ENCODE peak calls at places on chromosomes 16 and 17, in seven cellular contexts. One of them, this sample, is unnamed.

GRCh38 chr16:15732416-15732815 is 82.4 kb downstream of the NDE1 start:
- DNase-seq in left lung: no peak
- DNase-seq in dorsolateral prefrontal cortex: no peak
- DNase-seq in heart right ventricle: no peak
- DNase-seq in lung: no peak
- DNase-seq in lower leg skin: no peak
- DNase-seq in psoas muscle: no peak
- DNase-seq in this sample: no peak

GRCh38 chr17:49501496-49501895 is 6.4 kb downstream of the NGFR start:
- DNase-seq in lower leg skin: no peak
- DNase-seq in heart right ventricle: no peak
- DNase-seq in dorsolateral prefrontal cortex: no peak
- DNase-seq in left lung: no peak
- DNase-seq in psoas muscle: no peak
- DNase-seq in lung: no peak
- DNase-seq in this sample: no peak

GRCh38 chr17:34363183-34363661 is at the start of gene CCL1:
- DNase-seq in heart right ventricle: no peak
- DNase-seq in dorsolateral prefrontal cortex: no peak
- DNase-seq in psoas muscle: no peak
- DNase-seq in left lung: no peak
- DNase-seq in lower leg skin: no peak
- DNase-seq in lung: no peak
- DNase-seq in this sample: no peak

GRCh38 chr16:31453255-31454204 is 5.8 kb upstream of the ARMC5 start:
- DNase-seq in left lung: no peak
- DNase-seq in lower leg skin: peak
- DNase-seq in lung: peak
- DNase-seq in heart right ventricle: no peak
- DNase-seq in psoas muscle: peak
- DNase-seq in dorsolateral prefrontal cortex: no peak
- DNase-seq in this sample: no peak

GRCh38 chr16:85393674-85394510 is 219.2 kb upstream of the GSE1 start:
- DNase-seq in psoas muscle: peak
- DNase-seq in lung: peak
- DNase-seq in dorsolateral prefrontal cortex: peak
- DNase-seq in heart right ventricle: peak
- DNase-seq in lower leg skin: no peak
- DNase-seq in left lung: peak
- DNase-seq in this sample: no peak

GRCh38 chr17:48799069-48799710 is 17.8 kb downstream of the TTLL6 start:
- DNase-seq in left lung: no peak
- DNase-seq in psoas muscle: no peak
- DNase-seq in lung: no peak
- DNase-seq in heart right ventricle: no peak
- DNase-seq in dorsolateral prefrontal cortex: no peak
- DNase-seq in lower leg skin: no peak
- DNase-seq in this sample: no peak

GRCh38 chr16:83392743-83393142 is 415.0 kb upstream of the HSBP1 start:
- DNase-seq in left lung: no peak
- DNase-seq in dorsolateral prefrontal cortex: no peak
- DNase-seq in lung: no peak
- DNase-seq in psoas muscle: no peak
- DNase-seq in lower leg skin: no peak
- DNase-seq in heart right ventricle: no peak
- DNase-seq in this sample: no peak

GRCh38 chr16:24681793-24682192 is 47.7 kb upstream of the TNRC6A start:
- DNase-seq in lung: no peak
- DNase-seq in lower leg skin: no peak
- DNase-seq in left lung: no peak
- DNase-seq in heart right ventricle: no peak
- DNase-seq in psoas muscle: no peak
- DNase-seq in dorsolateral prefrontal cortex: no peak
- DNase-seq in this sample: no peak

GRCh38 chr16:51159296-51159695 is 8.2 kb upstream of the SALL1 start:
- DNase-seq in dorsolateral prefrontal cortex: no peak
- DNase-seq in lower leg skin: no peak
- DNase-seq in left lung: no peak
- DNase-seq in psoas muscle: no peak
- DNase-seq in heart right ventricle: no peak
- DNase-seq in lung: no peak
- DNase-seq in this sample: no peak

GRCh38 chr17:8016632-8017424 is 14.4 kb downstream of the GUCY2D start:
- DNase-seq in dorsolateral prefrontal cortex: no peak
- DNase-seq in heart right ventricle: no peak
- DNase-seq in left lung: peak
- DNase-seq in lung: peak
- DNase-seq in lower leg skin: no peak
- DNase-seq in psoas muscle: no peak
- DNase-seq in this sample: no peak

GRCh38 chr17:18224428-18225120 is 861 bp upstream of the LLGL1 start:
- DNase-seq in lung: no peak
- DNase-seq in heart right ventricle: peak
- DNase-seq in lower leg skin: no peak
- DNase-seq in psoas muscle: peak
- DNase-seq in left lung: no peak
- DNase-seq in dorsolateral prefrontal cortex: no peak
- DNase-seq in this sample: no peak

GRCh38 chr16:85205747-85206471 is 93.6 kb upstream of the CIBAR2 start:
- DNase-seq in dorsolateral prefrontal cortex: no peak
- DNase-seq in lung: no peak
- DNase-seq in lower leg skin: no peak
- DNase-seq in left lung: no peak
- DNase-seq in psoas muscle: no peak
- DNase-seq in heart right ventricle: no peak
- DNase-seq in this sample: no peak

GRCh38 chr16:28182183-28182582 is 29.6 kb downstream of the XPO6 start:
- DNase-seq in heart right ventricle: no peak
- DNase-seq in left lung: no peak
- DNase-seq in lung: no peak
- DNase-seq in psoas muscle: no peak
- DNase-seq in dorsolateral prefrontal cortex: no peak
- DNase-seq in lower leg skin: no peak
- DNase-seq in this sample: no peak

GRCh38 chr16:7016986-7017385 is 315.7 kb upstream of the RBFOX1 start:
- DNase-seq in heart right ventricle: no peak
- DNase-seq in psoas muscle: no peak
- DNase-seq in lung: no peak
- DNase-seq in left lung: no peak
- DNase-seq in lower leg skin: no peak
- DNase-seq in dorsolateral prefrontal cortex: no peak
- DNase-seq in this sample: no peak

GRCh38 chr17:4215882-4216411 is 47.8 kb downstream of the ANKFY1 start:
- DNase-seq in left lung: no peak
- DNase-seq in lung: no peak
- DNase-seq in heart right ventricle: no peak
- DNase-seq in lower leg skin: no peak
- DNase-seq in dorsolateral prefrontal cortex: no peak
- DNase-seq in psoas muscle: no peak
- DNase-seq in this sample: no peak

GRCh38 chr16:28130099-28131088 is 66.9 kb upstream of the GSG1L start:
- DNase-seq in lower leg skin: no peak
- DNase-seq in left lung: no peak
- DNase-seq in dorsolateral prefrontal cortex: no peak
- DNase-seq in lung: no peak
- DNase-seq in psoas muscle: no peak
- DNase-seq in heart right ventricle: no peak
- DNase-seq in this sample: no peak

GRCh38 chr16:46785076-46785845 is 37.1 kb upstream of the MYLK3 start:
- DNase-seq in lung: no peak
- DNase-seq in heart right ventricle: no peak
- DNase-seq in dorsolateral prefrontal cortex: no peak
- DNase-seq in psoas muscle: no peak
- DNase-seq in lower leg skin: no peak
- DNase-seq in left lung: no peak
- DNase-seq in this sample: no peak

DNA sequence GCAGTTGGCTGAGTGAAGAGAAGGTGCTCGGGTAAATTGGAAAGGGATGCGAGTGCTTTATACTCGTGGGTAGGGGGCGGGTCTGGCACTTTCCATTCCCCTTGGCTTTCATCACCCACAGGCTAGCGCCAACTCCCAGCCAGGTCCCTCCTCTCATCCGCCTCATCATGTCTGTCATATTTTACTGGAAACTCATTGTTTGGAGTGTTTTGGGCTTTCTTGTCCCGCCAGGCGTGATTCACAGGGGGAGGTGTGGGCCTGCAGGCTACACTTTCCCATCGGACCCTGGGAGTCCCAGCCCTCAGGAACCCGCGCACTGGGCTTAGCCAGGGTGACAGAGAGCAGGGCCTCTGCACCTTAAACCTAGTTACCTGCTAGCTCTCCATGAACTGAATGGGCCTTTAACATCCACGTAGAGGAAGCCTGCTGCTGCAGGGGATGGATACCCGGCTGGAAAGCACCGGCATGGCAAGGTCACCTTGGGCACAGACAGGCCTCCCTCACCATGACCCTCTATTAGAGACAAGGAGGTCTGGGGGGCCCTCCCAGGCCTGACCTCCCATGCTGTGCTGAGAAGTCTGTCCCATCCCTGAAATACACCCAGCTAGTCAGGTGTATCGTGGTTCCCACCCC is at the start of gene KRT14:
- DNase-seq in dorsolateral prefrontal cortex: no peak
- DNase-seq in lung: no peak
- DNase-seq in heart right ventricle: no peak
- DNase-seq in psoas muscle: no peak
- DNase-seq in lower leg skin: no peak
- DNase-seq in left lung: no peak
- DNase-seq in this sample: no peak
- H3K4me3 ChIP-seq in dorsolateral prefrontal cortex: no peak
- H3K4me3 ChIP-seq in lung: no peak
- H3K4me3 ChIP-seq in heart right ventricle: no peak
- H3K4me3 ChIP-seq in psoas muscle: no peak
- H3K4me3 ChIP-seq in lower leg skin: peak
- H3K4me3 ChIP-seq in left lung: no peak
- H3K4me3 ChIP-seq in this sample: no peak

DNA sequence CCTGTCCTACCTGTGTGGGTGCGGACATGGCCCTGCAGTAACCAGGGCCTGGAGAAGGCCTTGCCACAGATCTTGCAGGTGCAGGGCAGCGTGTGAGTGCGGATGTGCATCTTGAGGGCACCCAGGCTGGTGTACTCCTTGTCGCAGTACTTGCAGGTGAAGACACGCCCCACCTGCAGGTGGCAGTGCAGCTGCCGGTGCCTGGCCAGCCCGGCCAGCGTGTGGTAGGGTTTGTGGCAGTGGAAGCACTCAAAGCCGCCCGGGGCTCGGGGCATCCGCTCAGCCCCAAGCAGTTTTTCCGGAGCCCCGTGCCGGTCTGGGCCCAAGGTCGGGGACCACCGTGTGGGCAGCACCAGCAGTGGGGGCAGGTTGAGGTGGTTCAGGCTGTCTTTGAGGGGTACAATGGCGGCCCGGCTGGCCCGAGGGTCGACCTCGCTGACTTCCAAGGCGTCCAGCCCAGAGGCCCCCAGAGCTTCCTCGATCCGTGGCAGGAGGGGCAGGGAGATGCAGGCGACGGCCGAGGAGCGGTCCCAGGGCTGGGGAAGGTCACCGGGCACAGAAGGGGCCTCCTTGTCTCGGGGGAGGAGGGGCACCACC is 5.1 kb downstream of the SNAI3 start:
- DNase-seq in lower leg skin: no peak
- DNase-seq in psoas muscle: no peak
- DNase-seq in lung: no peak
- DNase-seq in heart right ventricle: no peak
- DNase-seq in left lung: no peak
- DNase-seq in dorsolateral prefrontal cortex: no peak
- DNase-seq in this sample: no peak
- TF ChIP-seq CTCF in lower leg skin: no peak
- TF ChIP-seq CTCF in psoas muscle: peak
- TF ChIP-seq CTCF in lung: no peak
- TF ChIP-seq CTCF in heart right ventricle: no peak
- TF ChIP-seq CTCF in left lung: no peak
- TF ChIP-seq CTCF in dorsolateral prefrontal cortex: no peak
- TF ChIP-seq CTCF in this sample: peak

GRCh38 chr17:76868176-76868668 is at the start of gene MGAT5B:
- DNase-seq in dorsolateral prefrontal cortex: peak
- DNase-seq in lung: peak
- DNase-seq in heart right ventricle: peak
- DNase-seq in left lung: peak
- DNase-seq in psoas muscle: peak
- DNase-seq in lower leg skin: peak
- DNase-seq in this sample: no peak

GRCh38 chr17:76868669-76869208 is 535 bp downstream of the MGAT5B start:
- DNase-seq in dorsolateral prefrontal cortex: no peak
- DNase-seq in heart right ventricle: no peak
- DNase-seq in lung: no peak
- DNase-seq in left lung: no peak
- DNase-seq in lower leg skin: no peak
- DNase-seq in psoas muscle: no peak
- DNase-seq in this sample: no peak

GRCh38 chr17:76869209-76869877 is 1.1 kb downstream of the MGAT5B start:
- DNase-seq in lower leg skin: no peak
- DNase-seq in dorsolateral prefrontal cortex: no peak
- DNase-seq in left lung: no peak
- DNase-seq in heart right ventricle: no peak
- DNase-seq in psoas muscle: no peak
- DNase-seq in lung: no peak
- DNase-seq in this sample: no peak

GRCh38 chr17:76871668-76872067 is 3.5 kb downstream of the MGAT5B start:
- DNase-seq in dorsolateral prefrontal cortex: no peak
- DNase-seq in lung: no peak
- DNase-seq in lower leg skin: no peak
- DNase-seq in psoas muscle: no peak
- DNase-seq in left lung: no peak
- DNase-seq in heart right ventricle: no peak
- DNase-seq in this sample: no peak

GRCh38 chr17:76869878-76870714 is 1.9 kb downstream of the MGAT5B start:
- DNase-seq in lung: no peak
- DNase-seq in lower leg skin: no peak
- DNase-seq in psoas muscle: no peak
- DNase-seq in heart right ventricle: no peak
- DNase-seq in left lung: no peak
- DNase-seq in dorsolateral prefrontal cortex: no peak
- DNase-seq in this sample: no peak
- H3K4me3 ChIP-seq in lung: no peak
- H3K4me3 ChIP-seq in lower leg skin: no peak
- H3K4me3 ChIP-seq in psoas muscle: no peak
- H3K4me3 ChIP-seq in heart right ventricle: no peak
- H3K4me3 ChIP-seq in left lung: peak
- H3K4me3 ChIP-seq in dorsolateral prefrontal cortex: peak
- H3K4me3 ChIP-seq in this sample: no peak

GRCh38 chr17:81676906-81677305 is 6.7 kb downstream of the ARL16 start:
- DNase-seq in heart right ventricle: no peak
- DNase-seq in lower leg skin: no peak
- DNase-seq in left lung: no peak
- DNase-seq in dorsolateral prefrontal cortex: no peak
- DNase-seq in lung: no peak
- DNase-seq in psoas muscle: no peak
- DNase-seq in this sample: no peak

GRCh38 chr17:81682565-81683207 is 911 bp downstream of the ARL16 start:
- DNase-seq in lung: no peak
- DNase-seq in heart right ventricle: no peak
- DNase-seq in psoas muscle: no peak
- DNase-seq in lower leg skin: no peak
- DNase-seq in left lung: no peak
- DNase-seq in dorsolateral prefrontal cortex: no peak
- DNase-seq in this sample: no peak

GRCh38 chr17:81681672-81682071 is 1.9 kb downstream of the ARL16 start:
- DNase-seq in dorsolateral prefrontal cortex: no peak
- DNase-seq in psoas muscle: no peak
- DNase-seq in heart right ventricle: no peak
- DNase-seq in lung: no peak
- DNase-seq in left lung: no peak
- DNase-seq in lower leg skin: no peak
- DNase-seq in this sample: no peak

GRCh38 chr17:81683208-81683583 is 401 bp downstream of the ARL16 start:
- DNase-seq in dorsolateral prefrontal cortex: no peak
- DNase-seq in lung: no peak
- DNase-seq in psoas muscle: no peak
- DNase-seq in heart right ventricle: no peak
- DNase-seq in left lung: no peak
- DNase-seq in lower leg skin: no peak
- DNase-seq in this sample: no peak

GRCh38 chr17:81680150-81680549 is 3.4 kb downstream of the ARL16 start:
- DNase-seq in lower leg skin: no peak
- DNase-seq in psoas muscle: no peak
- DNase-seq in left lung: no peak
- DNase-seq in lung: no peak
- DNase-seq in heart right ventricle: no peak
- DNase-seq in dorsolateral prefrontal cortex: no peak
- DNase-seq in this sample: no peak
- TF ChIP-seq CTCF in lower leg skin: no peak
- TF ChIP-seq CTCF in psoas muscle: no peak
- TF ChIP-seq CTCF in left lung: no peak
- TF ChIP-seq CTCF in lung: no peak
- TF ChIP-seq CTCF in heart right ventricle: no peak
- TF ChIP-seq CTCF in dorsolateral prefrontal cortex: no peak
- TF ChIP-seq CTCF in this sample: no peak

This sample was measured in AG09309.